ENCODE peak calls at places on chromosomes 6 and 20, in ten cellular contexts. V is body of pancreas, F is Karpas-422, X is cardiac muscle cell, M is transverse colon, I is stomach, H is mammary epithelial cell, B is heart left ventricle, T is A673, C is breast epithelium. Q is an unnamed sample.

GRCh38 chr6:7723554-7723953 is 2.3 kb upstream of the BMP6 start:
- DNase-seq in V (no peak), F (peak), X (no peak), M (no peak), I (no peak), H (no peak), B (no peak), T (no peak), C (no peak), Q (no peak)

GRCh38 chr6:156791261-156791850 is 14.2 kb downstream of the ARID1B start:
- DNase-seq in V (no peak), F (peak), X (peak), M (no peak), I (no peak), H (peak), B (no peak), T (peak), C (no peak), Q (no peak)

GRCh38 chr6:37648465-37649330 is 49.0 kb downstream of the MDGA1 start:
- DNase-seq in V (no peak), F (no peak), X (peak), M (no peak), I (peak), H (no peak), B (no peak), T (no peak), C (no peak), Q (peak)

GRCh38 chr6:149991838-149992237 is 28.1 kb downstream of the ULBP1 start:
- DNase-seq in V (no peak), F (no peak), X (no peak), M (no peak), I (no peak), H (no peak), B (no peak), T (no peak), C (no peak), Q (no peak)

GRCh38 chr6:15166121-15166520 is 79.7 kb upstream of the JARID2 start:
- DNase-seq in V (no peak), F (no peak), X (no peak), M (no peak), I (no peak), H (no peak), B (no peak), T (no peak), C (no peak), Q (no peak)

GRCh38 chr20:23273776-23274175 is 76.8 kb upstream of the NXT1 start:
- DNase-seq in V (no peak), F (no peak), X (no peak), M (no peak), I (no peak), H (no peak), B (no peak), T (no peak), C (no peak), Q (no peak)

GRCh38 chr6:168045706-168046620 is 33.0 kb downstream of the FRMD1 start:
- DNase-seq in V (no peak), F (no peak), X (peak), M (no peak), I (no peak), H (no peak), B (no peak), T (no peak), C (no peak), Q (no peak)

GRCh38 chr20:32508775-32509119 is 76.4 kb downstream of the NOL4L start:
- DNase-seq in V (no peak), F (no peak), X (no peak), M (no peak), I (no peak), H (no peak), B (no peak), T (no peak), C (no peak), Q (no peak)

GRCh38 chr6:36717871-36718540 is 20.4 kb downstream of the RAB44 start:
- DNase-seq in V (no peak), F (no peak), X (no peak), M (no peak), I (no peak), H (no peak), B (no peak), T (no peak), C (peak), Q (no peak)

GRCh38 chr6:71420693-71421328 is 132.2 kb downstream of the OGFRL1 start:
- DNase-seq in V (peak), F (no peak), X (peak), M (peak), I (peak), H (peak), B (peak), T (peak), C (peak), Q (peak)

GRCh38 chr20:41072099-41072798 is 43.6 kb downstream of the TOP1 start:
- DNase-seq in V (no peak), F (no peak), X (peak), M (no peak), I (no peak), H (peak), B (no peak), T (no peak), C (no peak), Q (peak)

GRCh38 chr20:20034486-20034885 is 17.3 kb downstream of the NAA20 start:
- DNase-seq in V (no peak), F (no peak), X (no peak), M (no peak), I (no peak), H (no peak), B (no peak), T (no peak), C (no peak), Q (no peak)

GRCh38 chr6:1524040-1524480 is 85.7 kb upstream of the FOXC1 start:
- DNase-seq in V (peak), F (no peak), X (peak), M (peak), I (peak), H (peak), B (peak), T (no peak), C (peak), Q (peak)

GRCh38 chr6:16318538-16318937 is 80.2 kb downstream of the GMPR start:
- DNase-seq in V (no peak), F (no peak), X (peak), M (no peak), I (no peak), H (peak), B (no peak), T (no peak), C (no peak), Q (no peak)

GRCh38 chr20:63057133-63058117 is 50.7 kb upstream of the BHLHE23 start:
- DNase-seq in V (peak), F (no peak), X (peak), M (no peak), I (no peak), H (no peak), B (no peak), T (no peak), C (no peak), Q (no peak)

GRCh38 chr6:43011207-43011606 is 2.5 kb downstream of the MEA1 start:
- DNase-seq in V (no peak), F (no peak), X (no peak), M (no peak), I (no peak), H (no peak), B (no peak), T (no peak), C (no peak), Q (no peak)

GRCh38 chr6:121055572-121056163 is 278.6 kb downstream of the TBC1D32 start:
- DNase-seq in V (no peak), F (peak), X (peak), M (no peak), I (no peak), H (peak), B (no peak), T (peak), C (no peak), Q (peak)

GRCh38 chr6:14676084-14676483 is 558.5 kb downstream of the CD83 start:
- DNase-seq in V (no peak), F (no peak), X (peak), M (no peak), I (no peak), H (no peak), B (no peak), T (no peak), C (no peak), Q (no peak)

GRCh38 chr6:111533087-111533784 is 50.2 kb upstream of the REV3L start:
- DNase-seq in V (no peak), F (no peak), X (no peak), M (no peak), I (no peak), H (no peak), B (no peak), T (no peak), C (no peak), Q (no peak)

GRCh38 chr6:36851149-36851614 is 11.9 kb upstream of the CPNE5 start:
- DNase-seq in V (peak), F (peak), X (peak), M (peak), I (peak), H (peak), B (no peak), T (peak), C (no peak), Q (peak)

GRCh38 chr20:31712112-31712553 is 10.5 kb downstream of the BCL2L1 start:
- DNase-seq in V (peak), F (no peak), X (peak), M (no peak), I (peak), H (no peak), B (no peak), T (peak), C (no peak), Q (no peak)

GRCh38 chr20:57399587-57400261 is 8.5 kb downstream of the RBM38 start:
- DNase-seq in V (no peak), F (peak), X (no peak), M (peak), I (peak), H (no peak), B (peak), T (no peak), C (no peak), Q (no peak)
- H3K4me3 ChIP-seq in V (no peak), F (peak), X (no peak), M (no peak), I (peak), H (no peak), B (no peak), T (no peak), C (no peak), Q (no peak)

DNA sequence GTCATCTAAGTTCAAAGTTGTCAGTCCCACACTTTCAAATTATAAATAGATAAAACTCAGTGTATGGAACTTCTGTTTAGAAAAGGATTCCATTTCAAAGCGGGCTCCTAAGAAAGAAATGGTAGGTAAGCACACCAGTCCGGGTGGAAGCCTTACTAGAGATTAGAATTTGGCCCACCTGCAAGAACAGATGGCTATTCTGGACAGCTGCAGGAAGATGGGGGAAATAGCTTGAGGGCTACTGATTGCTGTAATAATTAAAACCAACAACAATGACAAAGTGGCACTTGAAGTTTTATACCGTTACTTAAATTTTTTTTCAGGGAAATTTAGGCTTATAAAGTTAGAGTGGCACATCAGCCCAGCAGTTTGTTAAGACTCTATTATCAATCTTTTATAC is 83.3 kb downstream of the HIVEP2 start:
- DNase-seq in V (no peak), F (no peak), X (no peak), M (no peak), I (no peak), H (no peak), B (no peak), T (no peak), C (no peak), Q (no peak)
- H3K27ac ChIP-seq in V (no peak), F (no peak), X (no peak), M (no peak), I (no peak), H (no peak), B (no peak), T (no peak), C (no peak), Q (no peak)

DNA sequence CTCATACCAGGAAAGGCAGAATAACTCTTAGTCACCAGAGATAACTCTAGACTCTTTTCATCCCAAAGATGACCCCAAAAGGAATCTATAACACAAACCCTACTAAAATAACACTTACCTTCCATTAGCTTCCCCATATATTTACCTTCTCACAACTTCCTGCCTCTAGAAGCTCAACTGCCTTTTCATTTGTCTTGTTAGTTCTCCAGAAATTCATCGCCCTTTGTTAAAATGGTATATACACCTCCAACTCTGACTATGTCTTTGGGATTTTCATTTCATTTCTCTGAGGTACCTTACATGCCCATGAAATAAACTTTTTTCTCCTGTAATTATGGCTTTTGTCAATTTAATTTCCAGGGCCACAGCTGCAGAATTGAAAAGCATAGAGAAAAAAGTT is 33.5 kb downstream of the GCM1 start:
- DNase-seq in V (no peak), F (no peak), X (no peak), M (no peak), I (no peak), H (no peak), B (no peak), T (no peak), C (no peak), Q (no peak)
- H3K4me3 ChIP-seq in V (no peak), F (no peak), X (no peak), M (no peak), I (no peak), H (no peak), B (no peak), T (no peak), C (no peak), Q (no peak)

GRCh38 chr6:30074331-30075093 is 1.1 kb downstream of the RNF39 start:
- DNase-seq in V (no peak), F (no peak), X (no peak), M (no peak), I (no peak), H (no peak), B (no peak), T (no peak), C (peak), Q (peak)
- H3K27ac ChIP-seq in V (no peak), F (no peak), X (no peak), M (no peak), I (peak), H (no peak), B (no peak), T (no peak), C (peak), Q (peak)

DNA sequence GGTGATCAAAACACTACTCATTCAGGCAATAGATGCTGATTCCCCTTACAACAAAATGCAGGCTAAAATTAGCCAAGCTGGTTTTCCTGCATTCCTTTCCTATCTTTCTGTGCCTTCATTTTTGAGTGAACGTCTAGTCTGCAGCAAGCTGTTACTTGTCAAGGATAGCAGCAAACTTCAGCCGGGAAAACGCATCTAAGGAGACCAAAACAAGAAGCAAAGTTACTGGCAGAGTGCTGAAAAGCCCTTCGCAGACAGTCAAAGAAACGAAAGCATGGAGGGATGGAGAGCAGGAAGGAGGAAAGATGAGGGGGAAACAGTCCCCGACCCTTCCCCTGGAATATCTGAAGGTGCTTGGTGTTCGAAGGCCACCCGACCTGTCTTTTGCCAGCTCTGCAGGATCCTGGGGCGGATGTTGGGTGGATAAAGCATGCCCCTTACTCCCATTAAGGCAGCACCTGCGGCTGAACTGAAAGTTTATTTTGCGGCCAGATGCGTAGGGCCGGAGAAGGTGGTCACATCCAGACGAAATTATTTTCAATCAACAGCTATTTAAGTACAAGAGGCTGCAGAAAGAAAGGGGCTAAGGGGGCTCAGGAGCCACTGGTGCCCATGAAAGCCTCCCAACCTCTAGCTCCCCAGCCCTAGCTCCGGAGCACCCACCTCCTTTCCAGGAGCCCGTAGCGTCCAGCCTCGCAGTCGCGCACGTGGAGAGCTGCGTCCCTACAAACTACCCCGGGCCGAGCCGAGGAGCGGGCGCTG is 538 bp downstream of the FERMT1 start:
- DNase-seq in V (peak), F (no peak), X (peak), M (peak), I (no peak), H (peak), B (no peak), T (no peak), C (no peak), Q (peak)
- H3K4me3 ChIP-seq in V (peak), F (no peak), X (peak), M (peak), I (peak), H (peak), B (peak), T (peak), C (peak), Q (peak)